ENCODE peak calls at places on chromosomes 3 and 15, in eight cellular contexts. G is KG1; S is activated CD8-positive, alpha-beta memory T cell treated with anti-CD3 and anti-CD28 coated beads for 4 hours; N is stimulated activated CD8-positive, alpha-beta memory T cell treated with anti-CD3 and anti-CD28 coated beads, Interleukin-15, amount 100 ng/mL, for 4 hours; O is activated T-cell treated with anti-CD3 and anti-CD28 coated beads for 4 hours; C is effector CD4-positive, alpha-beta T cell; H is GM12878; X is stimulated activated CD4-positive, alpha-beta T cell treated with anti-CD3 and anti-CD28 coated beads, Interleukin-15, amount 100 ng/mL, for 1 hour. V is an unnamed sample.

GRCh38 chr15:65525622-65526021 is 4.6 kb upstream of the HACD3 start:
- DNase-seq in G (no peak), S (no peak), N (no peak), O (no peak), C (no peak), H (no peak), X (no peak), V (no peak)

GRCh38 chr3:107911337-107912000 is 179.4 kb downstream of the CD47 start:
- DNase-seq in G (no peak), S (no peak), N (no peak), O (no peak), C (no peak), H (no peak), X (no peak), V (no peak)

GRCh38 chr3:123660900-123661299 is 76.0 kb upstream of the HACD2 start:
- DNase-seq in G (no peak), S (no peak), N (no peak), O (no peak), C (no peak), H (no peak), X (no peak), V (no peak)

GRCh38 chr3:104901396-104901795 is 465.3 kb upstream of the ALCAM start:
- DNase-seq in G (no peak), S (no peak), N (no peak), O (no peak), C (no peak), H (no peak), X (no peak), V (no peak)

GRCh38 chr3:136070953-136071949 is 105.7 kb downstream of the PPP2R3A start:
- DNase-seq in G (no peak), S (no peak), N (no peak), O (no peak), C (no peak), H (no peak), X (no peak), V (no peak)

GRCh38 chr3:24867783-24868182 is 373.1 kb upstream of the THRB start:
- DNase-seq in G (no peak), S (no peak), N (no peak), O (no peak), C (no peak), H (no peak), X (no peak), V (no peak)

GRCh38 chr15:69861331-69862171 is 236.2 kb downstream of the TLE3 start:
- DNase-seq in G (no peak), S (no peak), N (no peak), O (no peak), C (no peak), H (no peak), X (no peak), V (no peak)

GRCh38 chr15:90862964-90863721 is 5.2 kb upstream of the FURIN start:
- DNase-seq in G (no peak), S (no peak), N (no peak), O (no peak), C (no peak), H (no peak), X (no peak), V (no peak)

GRCh38 chr3:100533176-100533575 is 40.8 kb downstream of the TMEM45A start:
- DNase-seq in G (no peak), S (no peak), N (no peak), O (no peak), C (no peak), H (no peak), X (no peak), V (no peak)

GRCh38 chr3:21738935-21739334 is 12.1 kb downstream of the ZNF385D start:
- DNase-seq in G (no peak), S (no peak), N (no peak), O (no peak), C (no peak), H (no peak), X (no peak), V (no peak)

GRCh38 chr3:115512565-115513410 is 110.5 kb upstream of the GAP43 start:
- DNase-seq in G (no peak), S (no peak), N (no peak), O (no peak), C (no peak), H (no peak), X (no peak), V (no peak)

GRCh38 chr3:106114220-106114619 is 245.4 kb upstream of the CBLB start:
- DNase-seq in G (no peak), S (no peak), N (no peak), O (no peak), C (no peak), H (no peak), X (no peak), V (no peak)

GRCh38 chr3:94076055-94076454 is 13.2 kb downstream of the NSUN3 start:
- DNase-seq in G (no peak), S (no peak), N (no peak), O (no peak), C (no peak), H (no peak), X (no peak), V (no peak)

V was measured in central memory CD8-positive, alpha-beta T cell.